ENCODE peak calls at places on chromosomes 16 and 17, in ten cellular contexts. Q is tibial nerve, W is stomach, K is transverse colon, T is sigmoid colon, I is A549, B is GM12878, M is ovary, J is upper lobe of left lung, X is suprapubic skin. E is an unnamed sample. For H3K4me1, the result is how much of the 10 kb centered on the place peaks cover.

GRCh38 chr17:79212150-79213087 is 137.8 kb downstream of the ENGASE start:
- DNase-seq in Q (no peak), W (no peak), K (no peak), T (no peak), I (no peak), B (no peak), M (no peak), J (no peak), X (no peak), E (no peak)

GRCh38 chr16:86834451-86835035 is 256.2 kb downstream of the FOXL1 start:
- DNase-seq in Q (no peak), W (no peak), K (no peak), T (peak), I (no peak), B (no peak), M (no peak), J (no peak), X (no peak), E (no peak)

GRCh38 chr17:78168906-78169793 is 769 bp downstream of the SYNGR2 start:
- DNase-seq in Q (peak), W (peak), K (peak), T (no peak), I (peak), B (no peak), M (peak), J (peak), X (no peak), E (peak)

GRCh38 chr17:50100921-50101345 is 5.8 kb downstream of the PDK2 start:
- DNase-seq in Q (no peak), W (no peak), K (no peak), T (no peak), I (no peak), B (no peak), M (no peak), J (no peak), X (no peak), E (no peak)

GRCh38 chr17:75638893-75639292 is 5.7 kb downstream of the SMIM5 start:
- DNase-seq in Q (no peak), W (no peak), K (no peak), T (no peak), I (no peak), B (no peak), M (peak), J (no peak), X (no peak), E (no peak)

GRCh38 chr17:8979715-8980114 is 14.2 kb upstream of the PIK3R5 start:
- DNase-seq in Q (no peak), W (no peak), K (no peak), T (no peak), I (no peak), B (no peak), M (no peak), J (no peak), X (no peak), E (no peak)

GRCh38 chr17:53626286-53626685 is 196.4 kb upstream of the KIF2B start:
- DNase-seq in Q (no peak), W (no peak), K (no peak), T (no peak), I (no peak), B (no peak), M (no peak), J (no peak), X (no peak), E (no peak)

GRCh38 chr17:65055280-65055707 is 1.2 kb downstream of the GNA13 start:
- DNase-seq in Q (no peak), W (no peak), K (no peak), T (no peak), I (no peak), B (no peak), M (no peak), J (no peak), X (no peak), E (no peak)

GRCh38 chr16:58661199-58661830 is 23.3 kb downstream of the SLC38A7 start:
- DNase-seq in Q (peak), W (peak), K (peak), T (no peak), I (peak), B (no peak), M (no peak), J (peak), X (no peak), E (no peak)

GRCh38 chr17:48544356-48545021 is 420 bp downstream of the HOXB2 start:
- DNase-seq in Q (peak), W (peak), K (peak), T (peak), I (no peak), B (no peak), M (peak), J (no peak), X (peak), E (peak)

GRCh38 chr17:8012996-8013640 is 10.7 kb downstream of the GUCY2D start:
- DNase-seq in Q (no peak), W (no peak), K (no peak), T (peak), I (no peak), B (no peak), M (no peak), J (no peak), X (no peak), E (no peak)

GRCh38 chr17:72574675-72575510 is 454.1 kb downstream of the SOX9 start:
- DNase-seq in Q (no peak), W (no peak), K (no peak), T (no peak), I (no peak), B (no peak), M (no peak), J (no peak), X (no peak), E (no peak)

GRCh38 chr17:47694018-47694817 is at the start of gene TBKBP1:
- DNase-seq in Q (peak), W (no peak), K (peak), T (peak), I (peak), B (no peak), M (peak), J (peak), X (no peak), E (no peak)

GRCh38 chr17:76071497-76072148 is 694 bp downstream of the SRP68 start:
- DNase-seq in Q (no peak), W (no peak), K (no peak), T (no peak), I (no peak), B (no peak), M (no peak), J (no peak), X (no peak), E (no peak)

GRCh38 chr17:11493947-11494346 is 104.3 kb upstream of the DNAH9 start:
- DNase-seq in Q (no peak), W (no peak), K (no peak), T (no peak), I (no peak), B (no peak), M (no peak), J (no peak), X (no peak), E (peak)

GRCh38 chr17:76264425-76264754 is 758 bp upstream of the UBALD2 start:
- DNase-seq in Q (no peak), W (no peak), K (no peak), T (no peak), I (no peak), B (no peak), M (no peak), J (no peak), X (no peak), E (no peak)

DNA sequence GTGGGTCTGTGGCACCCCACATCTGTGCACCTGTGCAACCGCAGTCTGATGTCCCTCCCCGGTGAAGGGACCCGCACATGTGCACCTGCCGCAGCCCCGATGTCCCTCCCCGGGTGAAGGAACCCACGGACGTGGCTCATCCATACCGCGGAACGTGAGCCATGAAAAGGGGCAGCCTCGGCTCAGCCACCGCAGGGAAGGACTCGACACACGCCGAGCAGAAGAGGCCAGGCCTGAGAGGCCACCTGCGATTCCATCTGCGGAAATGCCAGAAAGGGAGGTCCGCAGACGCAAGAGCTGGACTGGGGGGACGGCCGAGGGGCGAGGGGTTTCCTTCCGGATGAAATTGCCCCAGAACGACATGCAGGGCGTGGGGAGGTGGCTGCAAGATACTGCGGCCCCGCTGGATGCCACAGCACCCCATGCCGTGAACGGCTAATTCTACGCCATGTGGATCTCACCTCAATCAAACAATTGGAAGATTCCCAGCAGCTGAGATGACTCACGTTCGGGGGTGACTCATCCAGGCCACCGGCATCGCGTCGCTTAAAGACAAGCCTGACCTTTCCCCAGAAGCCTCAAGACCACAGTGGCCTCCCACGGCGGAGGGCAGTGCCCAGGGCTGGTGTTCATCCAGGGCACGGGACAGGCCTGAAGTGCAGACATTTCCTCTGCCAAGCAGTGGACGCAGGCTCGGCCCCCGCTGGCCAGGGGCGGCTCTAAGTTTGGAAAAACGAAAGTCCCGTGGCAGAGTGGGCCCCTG is 21.0 kb downstream of the SOX8 start:
- DNase-seq in Q (peak), W (peak), K (peak), T (no peak), I (peak), B (no peak), M (no peak), J (no peak), X (no peak), E (no peak)
- TF ChIP-seq EP300 in Q (no peak), W (no peak), K (no peak), T (no peak), I (no peak), B (no peak), M (no peak), J (no peak), X (no peak), E (no peak)

GRCh38 chr16:75565640-75566039 is 539 bp upstream of the GABARAPL2 start:
- DNase-seq in Q (no peak), W (no peak), K (no peak), T (no peak), I (no peak), B (no peak), M (no peak), J (no peak), X (no peak), E (no peak)
- H3K4me1 ChIP-seq in Q (under half), W (half or more), K (under half), T (under half), I (under half), B (under half), M (under half), J (under half), X (under half), E (half or more)

DNA sequence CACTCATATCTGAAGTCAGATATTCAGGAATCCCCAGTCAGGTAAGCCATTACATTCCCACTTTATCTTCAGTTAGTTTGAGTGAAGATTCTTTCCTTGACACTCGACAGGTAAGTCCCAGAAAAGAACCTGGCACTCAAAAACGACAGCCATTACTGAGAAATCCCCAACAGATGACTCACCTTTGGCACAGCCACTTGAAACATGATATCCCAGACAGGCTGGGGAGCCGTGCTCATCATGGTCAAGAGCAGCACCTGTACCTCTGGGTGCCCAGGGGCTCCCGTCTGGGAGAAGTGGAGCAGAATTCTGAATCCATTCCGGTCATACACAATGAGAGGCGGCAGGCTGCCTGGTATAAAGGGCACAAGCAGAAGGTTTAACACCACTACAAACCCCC is 16.8 kb upstream of the COG7 start:
- DNase-seq in Q (no peak), W (no peak), K (no peak), T (no peak), I (peak), B (no peak), M (no peak), J (peak), X (no peak), E (no peak)
- TF ChIP-seq EP300 in Q (no peak), W (no peak), K (no peak), T (no peak), I (no peak), B (no peak), M (no peak), J (no peak), X (no peak), E (no peak)

GRCh38 chr16:67462279-67462655 is 18.7 kb downstream of the ATP6V0D1 start:
- DNase-seq in Q (no peak), W (no peak), K (no peak), T (no peak), I (no peak), B (no peak), M (no peak), J (no peak), X (no peak), E (no peak)
- H3K4me1 ChIP-seq in Q (half or more), W (half or more), K (half or more), T (under half), I (under half), B (under half), M (under half), J (half or more), X (half or more), E (half or more)

DNA sequence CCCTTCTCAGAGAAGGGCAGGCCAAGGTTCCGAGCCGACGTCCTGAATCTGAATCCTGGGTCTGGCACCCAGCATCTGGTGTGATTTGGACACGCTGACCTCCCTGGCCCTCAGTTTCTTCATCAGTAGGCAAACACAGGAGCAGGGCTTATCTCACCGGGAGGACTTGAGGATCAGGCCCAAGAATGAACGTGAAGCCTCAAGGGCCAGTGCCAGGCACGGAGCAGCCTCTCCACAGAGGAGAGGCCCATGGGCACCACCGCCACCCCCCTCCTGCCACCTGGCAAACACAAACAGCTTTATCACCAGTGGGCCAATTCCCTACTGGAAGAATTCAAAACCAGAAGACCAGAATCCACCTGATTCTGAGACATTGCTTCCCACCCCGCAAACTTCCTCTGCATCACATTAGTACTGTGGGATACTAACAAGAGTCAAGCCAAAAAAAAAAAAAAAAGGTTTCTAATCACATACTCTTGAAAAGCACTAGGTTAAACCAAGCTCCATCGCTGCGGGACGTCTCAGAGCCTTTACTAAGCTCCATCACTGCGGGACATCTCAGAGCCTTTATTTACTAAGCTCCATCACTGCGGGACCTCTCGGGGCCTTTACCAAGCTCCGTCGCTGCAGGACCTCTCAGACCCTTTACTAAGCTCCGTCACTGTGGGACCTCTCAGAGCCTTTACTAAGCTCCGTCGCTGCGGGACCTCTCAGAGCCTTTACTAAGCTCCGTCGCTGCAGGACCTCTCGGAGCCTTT is 68.0 kb upstream of the DOC2B start:
- DNase-seq in Q (no peak), W (peak), K (peak), T (peak), I (no peak), B (no peak), M (peak), J (no peak), X (peak), E (no peak)
- TF ChIP-seq EP300 in Q (no peak), W (no peak), K (no peak), T (no peak), I (no peak), B (no peak), M (no peak), J (no peak), X (no peak), E (no peak)

DNA sequence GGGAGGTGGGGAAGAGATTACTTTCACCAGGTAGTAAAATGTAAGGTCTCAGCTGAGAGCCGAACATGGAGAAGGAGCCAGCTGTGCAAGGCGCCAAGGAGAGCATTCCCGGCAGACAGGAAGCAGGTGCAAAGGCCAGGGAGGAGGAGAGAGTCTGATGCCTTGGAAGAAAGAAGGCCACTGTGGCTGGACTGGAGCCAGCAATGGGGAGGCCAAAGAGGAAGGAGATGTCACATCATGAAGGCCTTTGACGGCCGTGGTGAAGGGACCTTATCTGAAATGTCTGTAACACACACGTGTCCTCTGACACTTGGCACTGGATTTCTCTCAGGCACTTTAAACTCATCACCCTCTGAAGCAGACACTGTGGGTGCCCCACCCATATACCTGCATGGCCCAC is 2.1 kb upstream of the SLC5A2 start:
- DNase-seq in Q (no peak), W (no peak), K (peak), T (no peak), I (no peak), B (no peak), M (peak), J (no peak), X (no peak), E (no peak)
- H3K4me1 ChIP-seq in Q (under half), W (under half), K (under half), T (under half), I (under half), B (under half), M (under half), J (under half), X (under half), E (under half)

DNA sequence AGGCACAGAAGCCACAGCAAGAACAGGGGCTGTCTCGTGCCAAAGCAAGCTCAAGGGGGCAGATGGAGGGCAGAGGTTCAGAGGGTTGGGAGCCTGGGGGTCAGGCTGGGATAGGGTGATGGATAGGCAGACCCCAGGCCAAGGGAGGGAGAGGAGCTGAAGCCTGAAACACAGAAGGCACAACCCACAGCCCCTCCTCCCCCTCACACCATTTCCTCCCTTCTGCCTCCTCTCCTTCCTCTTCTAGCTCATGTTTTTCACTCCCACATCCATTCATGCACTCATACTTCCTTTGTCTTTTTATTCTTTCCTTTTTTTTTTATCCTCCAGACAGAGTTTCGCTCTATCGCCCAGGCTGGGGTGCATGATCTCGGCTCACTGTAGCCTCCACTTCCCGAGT is 61.1 kb downstream of the SOCS1 start:
- DNase-seq in Q (no peak), W (no peak), K (no peak), T (no peak), I (no peak), B (no peak), M (no peak), J (no peak), X (no peak), E (no peak)
- TF ChIP-seq EP300 in Q (no peak), W (no peak), K (no peak), T (no peak), I (no peak), B (no peak), M (no peak), J (no peak), X (no peak), E (no peak)

GRCh38 chr16:57529324-57530103 is 6.9 kb downstream of the CCDC102A start:
- DNase-seq in Q (no peak), W (no peak), K (peak), T (peak), I (no peak), B (no peak), M (peak), J (no peak), X (no peak), E (no peak)
- H3K4me1 ChIP-seq in Q (under half), W (half or more), K (under half), T (under half), I (under half), B (under half), M (under half), J (under half), X (under half), E (half or more)

E was measured in esophagus muscularis mucosa.